ENCODE peak calls at places on chromosomes 12 and 14, in six cellular contexts. M, V, I, U, T and K are unnamed samples.

GRCh38 chr12:69354561-69355187 is 4.9 kb upstream of the YEATS4 start:
- DNase-seq in M (no peak), I (peak; percentile 11), T (no peak), V (no peak), U (no peak), K (no peak)

GRCh38 chr14:34179723-34180122 is 228.8 kb upstream of the EGLN3 start:
- DNase-seq in I (peak; percentile 66), V (no peak), T (no peak), U (no peak), M (no peak), K (no peak)

GRCh38 chr12:47216150-47216677 is 136.5 kb upstream of the AMIGO2 start:
- DNase-seq in M (peak; percentile 50), T (no peak), U (no peak), V (peak; percentile 61), I (no peak), K (no peak)

GRCh38 chr14:102426796-102427195 is 64.1 kb downstream of the TECPR2 start:
- DNase-seq in U (no peak), M (no peak), V (no peak), I (no peak), T (no peak), K (no peak)

GRCh38 chr14:23327947-23328744 is 6.9 kb downstream of the PABPN1 start:
- DNase-seq in T (no peak), V (peak; percentile 54), M (peak; percentile 46), U (peak; percentile 79), I (peak; percentile 78), K (no peak)

GRCh38 chr12:69023840-69024239 is 90.9 kb upstream of the CPM start:
- DNase-seq in U (no peak), V (no peak), I (peak; percentile 43), M (no peak), T (no peak), K (no peak)

GRCh38 chr12:126811401-126811800 is 1455.6 kb upstream of the TMEM132C start:
- DNase-seq in T (no peak), I (no peak), U (no peak), V (no peak), M (no peak), K (no peak)

GRCh38 chr12:57549909-57550627 is at the start of gene KIF5A:
- DNase-seq in T (no peak), M (no peak), I (peak; percentile 71), V (no peak), U (no peak), K (no peak)

GRCh38 chr14:68088463-68088862 is 268.9 kb downstream of the RAD51B start:
- DNase-seq in M (no peak), I (peak; percentile 94), T (no peak), V (peak; percentile 23), U (peak; percentile 45), K (no peak)

GRCh38 chr12:132132609-132133430 is 11.3 kb downstream of the DDX51 start:
- DNase-seq in T (no peak), I (no peak), M (no peak), V (no peak), U (no peak), K (no peak)

GRCh38 chr12:58564721-58565120 is 355.6 kb downstream of the LRIG3 start:
- DNase-seq in V (no peak), T (no peak), U (peak; percentile 64), I (peak; percentile 46), M (no peak), K (no peak)

GRCh38 chr12:121165316-121165715 is 32.6 kb downstream of the P2RX7 start:
- DNase-seq in M (no peak), I (no peak), T (no peak), U (peak; percentile 27), V (no peak), K (no peak)

GRCh38 chr14:98112211-98112780 is 1159.7 kb downstream of the BCL11B start:
- DNase-seq in M (no peak), T (no peak), U (no peak), V (no peak), I (no peak), K (no peak)

GRCh38 chr14:105952826-105953225 is 426.4 kb downstream of the TMEM121 start:
- DNase-seq in I (no peak), T (no peak), V (no peak), U (no peak), M (no peak), K (peak; percentile 6)

GRCh38 chr12:53765891-53766290 is 14.1 kb upstream of the CISTR start:
- DNase-seq in M (no peak), T (no peak), V (no peak), U (no peak), I (no peak), K (no peak)

GRCh38 chr12:12025799-12026386 is 44.8 kb upstream of the BCL2L14 start:
- DNase-seq in I (peak; percentile 24), U (no peak), V (peak; percentile 47), M (no peak), T (no peak), K (no peak)

GRCh38 chr14:59771577-59771976 is 99.0 kb downstream of the RTN1 start:
- DNase-seq in T (no peak), M (no peak), U (peak; percentile 72), V (no peak), I (peak; percentile 89), K (no peak)

GRCh38 chr12:77058740-77059139 is 6.6 kb downstream of the E2F7 start:
- DNase-seq in I (no peak), V (no peak), T (no peak), M (no peak), U (peak; percentile 59), K (no peak)

GRCh38 chr12:60539592-60539991 is 943.8 kb downstream of the SLC16A7 start:
- DNase-seq in M (no peak), V (no peak), T (no peak), I (no peak), U (no peak), K (no peak)

GRCh38 chr14:102541771-102542170 is 32.2 kb upstream of the ANKRD9 start:
- DNase-seq in I (no peak), T (no peak), U (no peak), V (no peak), M (no peak), K (no peak)

GRCh38 chr12:60501124-60501729 is 905.4 kb downstream of the SLC16A7 start:
- DNase-seq in M (no peak), I (no peak), T (no peak), U (peak; percentile 61), V (no peak), K (no peak)

GRCh38 chr12:123061806-123062205 is 81.3 kb downstream of the ARL6IP4 start:
- DNase-seq in U (no peak), I (peak; percentile 79), M (no peak), V (no peak), T (no peak), K (no peak)

GRCh38 chr12:130104596-130105253 is 57.5 kb upstream of the FZD10 start:
- DNase-seq in V (no peak), I (peak; percentile 29), T (no peak), U (no peak), M (no peak), K (no peak)

GRCh38 chr14:37170237-37170636 is 2.2 kb downstream of the SLC25A21 start:
- DNase-seq in M (no peak), T (no peak), U (no peak), I (no peak), V (no peak), K (no peak)

GRCh38 chr12:1797011-1797901 is 23.1 kb upstream of the LRTM2 start:
- DNase-seq in V (peak; percentile 73), M (no peak), T (no peak), U (no peak), I (no peak), K (peak; percentile 85)

GRCh38 chr12:39605501-39605900 is 14.1 kb downstream of the ABCD2 start:
- DNase-seq in I (no peak), U (peak; percentile 72), V (no peak), T (no peak), M (no peak), K (no peak)